ENCODE peak calls at places on chromosomes 16 and 17, in six cellular contexts. V is right atrium auricular region; R is CD8-positive, alpha-beta T cell; S is fibroblast of the aortic adventitia; X is stomach; Z is A549. T is an unnamed sample.

GRCh38 chr16:54931757-54932660 is 1.3 kb downstream of the IRX5 start:
- DNase-seq in V (no peak), R (no peak), S (peak), X (no peak), Z (no peak), T (no peak)

GRCh38 chr17:37824534-37825485 is 80.0 kb upstream of the HNF1B start:
- DNase-seq in V (no peak), R (no peak), S (peak), X (no peak), Z (peak), T (no peak)

GRCh38 chr17:42472709-42473521 is 14.2 kb downstream of the ATP6V0A1 start:
- DNase-seq in V (no peak), R (no peak), S (peak), X (no peak), Z (peak), T (no peak)

GRCh38 chr16:11835891-11836652 is 15.3 kb downstream of the RSL1D1 start:
- DNase-seq in V (no peak), R (no peak), S (peak), X (no peak), Z (no peak), T (no peak)

GRCh38 chr16:23896832-23897821 is 61.3 kb downstream of the PRKCB start:
- DNase-seq in V (no peak), R (no peak), S (no peak), X (no peak), Z (no peak), T (no peak)

GRCh38 chr17:79625706-79626105 is 14.9 kb upstream of the RBFOX3 start:
- DNase-seq in V (no peak), R (no peak), S (no peak), X (no peak), Z (no peak), T (peak)

GRCh38 chr17:50972579-50972978 is 106.4 kb upstream of the TOB1 start:
- DNase-seq in V (no peak), R (no peak), S (no peak), X (no peak), Z (no peak), T (no peak)

GRCh38 chr16:53789159-53789558 is 85.2 kb downstream of the FTO start:
- DNase-seq in V (no peak), R (no peak), S (peak), X (no peak), Z (no peak), T (no peak)

GRCh38 chr16:1940273-1941161 is 2.5 kb downstream of the MSRB1 start:
- DNase-seq in V (no peak), R (no peak), S (no peak), X (no peak), Z (no peak), T (no peak)

GRCh38 chr17:7334938-7335538 is 1.3 kb upstream of the ACAP1 start:
- DNase-seq in V (no peak), R (no peak), S (no peak), X (no peak), Z (no peak), T (no peak)

GRCh38 chr17:14321476-14321949 is 20.6 kb downstream of the HS3ST3B1 start:
- DNase-seq in V (no peak), R (no peak), S (no peak), X (no peak), Z (no peak), T (no peak)

GRCh38 chr16:69194488-69194887 is 7.5 kb downstream of the SNTB2 start:
- DNase-seq in V (no peak), R (no peak), S (peak), X (no peak), Z (no peak), T (no peak)

GRCh38 chr16:84614075-84614474 is 3.8 kb downstream of the COTL1 start:
- DNase-seq in V (no peak), R (no peak), S (no peak), X (no peak), Z (no peak), T (no peak)

GRCh38 chr16:20380782-20381181 is 23.8 kb downstream of the PDILT start:
- DNase-seq in V (no peak), R (no peak), S (no peak), X (no peak), Z (no peak), T (no peak)

GRCh38 chr16:20385844-20386832 is 18.4 kb downstream of the PDILT start:
- DNase-seq in V (peak), R (peak), S (peak), X (peak), Z (peak), T (peak)

GRCh38 chr16:20382202-20382948 is 22.2 kb downstream of the PDILT start:
- DNase-seq in V (no peak), R (no peak), S (no peak), X (no peak), Z (no peak), T (no peak)

GRCh38 chr16:20387978-20388377 is 16.6 kb downstream of the PDILT start:
- DNase-seq in V (no peak), R (no peak), S (no peak), X (no peak), Z (no peak), T (no peak)

GRCh38 chr16:20383106-20384029 is 21.2 kb downstream of the PDILT start:
- DNase-seq in V (peak), R (no peak), S (peak), X (peak), Z (peak), T (no peak)
- TF ChIP-seq CTCF in V (peak), R (peak), S (peak), X (peak), Z (peak), T (peak)

GRCh38 chr16:10180771-10181163 is 1.5 kb downstream of the GRIN2A start:
- DNase-seq in V (no peak), R (no peak), S (no peak), X (no peak), Z (peak), T (peak)
- TF ChIP-seq CTCF in V (no peak), R (no peak), S (peak), X (peak), Z (peak), T (peak)

GRCh38 chr17:81959362-81960129 is 1.4 kb downstream of the NOTUM start:
- DNase-seq in V (no peak), R (peak), S (peak), X (peak), Z (peak), T (peak)
- TF ChIP-seq CTCF in V (peak), R (peak), S (peak), X (peak), Z (peak), T (peak)

DNA sequence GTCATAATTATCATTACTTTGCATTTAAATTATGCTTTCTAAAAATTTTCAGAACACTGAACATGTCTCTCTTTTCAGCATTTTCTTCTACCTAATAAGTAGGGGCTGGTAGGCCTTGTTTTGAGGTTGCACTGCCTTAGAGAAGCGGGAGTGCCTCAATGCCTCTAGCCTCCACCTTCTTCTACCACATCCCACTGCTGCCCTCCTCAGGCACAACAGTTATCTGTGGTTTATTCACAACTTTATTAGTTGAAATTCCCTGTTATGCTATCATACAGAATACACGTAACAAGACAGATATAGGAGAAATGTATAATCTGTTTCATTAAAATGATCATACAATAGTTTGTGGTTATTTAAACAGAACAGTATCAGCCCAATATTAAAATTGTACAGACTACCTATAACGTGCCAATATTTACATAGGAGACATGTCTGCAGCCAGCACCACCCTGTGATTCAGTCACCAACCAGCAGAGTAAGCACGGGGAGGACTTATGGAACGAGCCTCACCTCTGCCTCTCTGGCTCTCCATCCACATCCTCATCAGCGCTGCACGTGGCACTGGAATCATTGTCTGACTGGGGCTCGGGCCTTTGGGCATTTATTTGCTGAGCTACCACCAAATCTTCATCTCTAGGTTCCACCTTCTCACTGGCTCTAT is 101.2 kb downstream of the TTC19 start:
- DNase-seq in V (no peak), R (no peak), S (peak), X (peak), Z (no peak), T (no peak)
- TF ChIP-seq CTCF in V (no peak), R (no peak), S (no peak), X (no peak), Z (no peak), T (no peak)

GRCh38 chr16:48526058-48526957 is 83.7 kb downstream of the N4BP1 start:
- DNase-seq in V (no peak), R (no peak), S (no peak), X (peak), Z (peak), T (no peak)
- TF ChIP-seq CTCF in V (no peak), R (no peak), S (no peak), X (peak), Z (peak), T (no peak)

GRCh38 chr17:74631468-74632195 is 8.1 kb upstream of the CD300E start:
- DNase-seq in V (no peak), R (no peak), S (peak), X (no peak), Z (no peak), T (no peak)

GRCh38 chr17:74632597-74632996 is 9.1 kb upstream of the CD300E start:
- DNase-seq in V (no peak), R (no peak), S (no peak), X (no peak), Z (no peak), T (no peak)

GRCh38 chr17:74635418-74635817 is 11.9 kb upstream of the CD300E start:
- DNase-seq in V (no peak), R (no peak), S (no peak), X (no peak), Z (no peak), T (no peak)

GRCh38 chr17:74632196-74632540 is 8.6 kb upstream of the CD300E start:
- DNase-seq in V (no peak), R (no peak), S (no peak), X (no peak), Z (no peak), T (no peak)

DNA sequence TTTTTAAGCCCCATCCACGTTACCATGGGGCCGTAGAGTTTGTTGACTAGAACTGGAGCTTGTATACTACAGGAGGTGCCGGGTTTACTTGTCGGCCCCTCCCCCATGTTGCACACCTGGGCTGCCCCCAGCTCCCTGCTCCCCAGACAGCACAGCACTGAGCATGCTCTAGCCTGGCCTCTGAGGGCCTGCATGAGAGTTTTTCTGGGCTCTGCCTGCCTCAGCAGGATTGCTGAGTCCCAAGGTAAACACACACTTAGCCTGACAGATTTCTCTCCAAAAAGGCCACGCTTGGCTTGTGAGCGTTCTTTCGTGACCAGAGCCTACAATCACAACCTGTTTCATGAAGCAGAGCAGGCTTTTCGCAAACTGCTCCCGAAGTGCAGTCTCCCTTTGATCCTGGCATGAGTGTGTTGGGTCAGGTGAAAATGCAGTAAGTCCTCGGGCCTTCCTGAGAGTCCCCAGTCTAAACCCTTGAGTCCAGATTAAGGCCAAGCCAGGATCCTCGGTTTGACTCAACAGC is 9.8 kb upstream of the CD300E start:
- DNase-seq in V (no peak), R (no peak), S (no peak), X (no peak), Z (no peak), T (no peak)
- TF ChIP-seq CTCF in V (no peak), R (no peak), S (no peak), X (no peak), Z (no peak), T (no peak)

GRCh38 chr16:56311208-56312027 is 113.9 kb downstream of the AMFR start:
- DNase-seq in V (no peak), R (no peak), S (no peak), X (no peak), Z (no peak), T (no peak)
- TF ChIP-seq CTCF in V (no peak), R (no peak), S (no peak), X (no peak), Z (peak), T (peak)

DNA sequence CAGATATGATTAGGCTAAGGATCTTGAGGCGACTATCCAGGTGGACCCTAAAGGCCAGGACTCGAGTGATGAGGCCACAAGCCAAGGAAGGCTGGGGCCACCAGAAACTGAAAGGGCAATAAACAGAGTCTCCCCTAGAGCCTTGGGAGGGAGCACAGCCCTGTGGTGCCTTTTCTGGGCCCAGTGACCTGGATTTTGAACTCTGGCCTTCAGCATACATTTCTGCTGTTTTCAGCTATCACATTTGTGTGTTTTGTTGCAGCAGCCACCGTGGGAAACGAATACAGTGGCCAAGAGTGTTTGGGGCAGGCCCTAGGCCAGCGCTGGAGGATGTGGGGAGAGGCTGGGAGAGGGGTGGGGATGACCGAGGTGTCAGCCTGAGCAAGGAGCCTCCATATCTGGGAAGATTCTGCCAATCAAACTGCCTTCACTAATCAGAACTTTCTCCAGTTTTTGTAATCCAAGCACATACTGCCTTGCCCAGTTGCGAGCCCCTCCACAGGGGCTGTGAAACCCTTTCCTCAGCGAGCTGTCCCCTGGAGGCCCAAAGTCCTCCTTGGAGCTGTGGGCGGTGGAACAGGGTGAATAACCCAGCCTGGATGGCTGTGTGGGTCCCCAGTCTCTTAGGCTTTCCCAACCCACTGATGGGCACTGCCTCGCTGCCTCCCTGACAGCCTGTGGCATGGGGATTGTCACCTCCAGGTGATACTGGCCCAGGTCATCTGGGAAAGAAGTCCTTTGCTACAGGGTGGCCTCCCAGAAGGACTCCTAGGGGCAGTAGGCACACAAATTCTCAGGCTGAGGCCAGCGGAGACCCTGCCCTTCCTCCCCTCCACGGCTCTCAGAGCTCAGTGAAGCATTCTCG is 16.8 kb downstream of the B9D1 start:
- DNase-seq in V (no peak), R (no peak), S (no peak), X (no peak), Z (no peak), T (no peak)
- TF ChIP-seq CTCF in V (no peak), R (no peak), S (no peak), X (no peak), Z (no peak), T (no peak)

GRCh38 chr16:72149676-72150464 is 22.1 kb downstream of the PMFBP1 start:
- DNase-seq in V (no peak), R (no peak), S (no peak), X (no peak), Z (no peak), T (no peak)
- TF ChIP-seq CTCF in V (no peak), R (no peak), S (no peak), X (no peak), Z (no peak), T (peak)